ENCODE peak calls at places on chromosome 22, in eight cellular contexts. I is Peyer's patch, F is pancreas, W is heart left ventricle, A is HepG2, O is H1, K is lower lobe of right lung, S is stomach. N is an unnamed sample.
A peak's percentile ranks its signal among the peaks of the same experiment; 100 is the strongest.

GRCh38 chr22:36252754-36253522 is at the start of gene APOL1:
- DNase-seq in I (peak; percentile 64), F (no peak), W (peak; percentile 61), A (peak; percentile 63), O (no peak), K (no peak), S (peak; percentile 63), N (no peak)

GRCh38 chr22:43782448-43782847 is 29.7 kb downstream of the EFCAB6 start:
- DNase-seq in I (no peak), F (no peak), W (no peak), A (no peak), O (no peak), K (no peak), S (no peak), N (no peak)

GRCh38 chr22:49780281-49780991 is 47.2 kb downstream of the BRD1 start:
- DNase-seq in I (no peak), F (no peak), W (no peak), A (no peak), O (no peak), K (peak; percentile 55), S (no peak), N (no peak)

GRCh38 chr22:41917375-41917905 is 2.6 kb upstream of the SHISA8 start:
- DNase-seq in I (no peak), F (no peak), W (no peak), A (no peak), O (no peak), K (no peak), S (no peak), N (no peak)

GRCh38 chr22:50189849-50190181 is 4.1 kb downstream of the TRABD start:
- DNase-seq in I (no peak), F (no peak), W (no peak), A (no peak), O (no peak), K (no peak), S (no peak), N (no peak)

GRCh38 chr22:50548046-50548912 is 2.6 kb downstream of the KLHDC7B start:
- DNase-seq in I (peak; percentile 77), F (no peak), W (no peak), A (no peak), O (peak; percentile 61), K (peak; percentile 58), S (no peak), N (no peak)

GRCh38 chr22:41770715-41771452 is 29.6 kb upstream of the CCDC134 start:
- DNase-seq in I (no peak), F (no peak), W (no peak), A (no peak), O (no peak), K (no peak), S (no peak), N (no peak)

GRCh38 chr22:44369241-44369652 is 56.5 kb upstream of the SHISAL1 start:
- DNase-seq in I (no peak), F (no peak), W (no peak), A (no peak), O (peak; percentile 92), K (peak; percentile 35), S (no peak), N (no peak)

GRCh38 chr22:42684462-42685195 is 35.4 kb upstream of the CYB5R3 start:
- DNase-seq in I (no peak), F (no peak), W (no peak), A (no peak), O (no peak), K (no peak), S (no peak), N (no peak)

GRCh38 chr22:49825944-49826602 is 1.6 kb downstream of the BRD1 start:
- DNase-seq in I (peak; percentile 35), F (no peak), W (no peak), A (peak; percentile 38), O (no peak), K (peak; percentile 50), S (peak; percentile 40), N (no peak)

GRCh38 chr22:17523925-17524324 is 39.4 kb upstream of the SLC25A18 start:
- DNase-seq in I (no peak), F (no peak), W (no peak), A (no peak), O (no peak), K (no peak), S (no peak), N (no peak)

GRCh38 chr22:50665738-50666137 is 6.9 kb upstream of the SHANK3 start:
- DNase-seq in I (no peak), F (no peak), W (no peak), A (no peak), O (no peak), K (no peak), S (no peak), N (no peak)

GRCh38 chr22:23220485-23221350 is 40.4 kb downstream of the BCR start:
- DNase-seq in I (peak; percentile 52), F (no peak), W (no peak), A (no peak), O (no peak), K (peak; percentile 59), S (no peak), N (no peak)

GRCh38 chr22:35033635-35034296 is 32.2 kb upstream of the ISX start:
- DNase-seq in I (no peak), F (no peak), W (no peak), A (no peak), O (no peak), K (no peak), S (no peak), N (no peak)

GRCh38 chr22:24978308-24978707 is 25.8 kb downstream of the KIAA1671 start:
- DNase-seq in I (no peak), F (no peak), W (no peak), A (no peak), O (no peak), K (no peak), S (no peak), N (no peak)
- H3K4me1 ChIP-seq in I (no peaks in the 10 kb centered on the region), F (peaks cover 16% of the 10 kb centered on the region), W (peaks cover 36% of the 10 kb centered on the region), A (peaks cover 19% of the 10 kb centered on the region), O (peaks cover 11% of the 10 kb centered on the region), K (peaks cover 30% of the 10 kb centered on the region), S (peaks cover 21% of the 10 kb centered on the region), N (peaks cover 8% of the 10 kb centered on the region)

DNA sequence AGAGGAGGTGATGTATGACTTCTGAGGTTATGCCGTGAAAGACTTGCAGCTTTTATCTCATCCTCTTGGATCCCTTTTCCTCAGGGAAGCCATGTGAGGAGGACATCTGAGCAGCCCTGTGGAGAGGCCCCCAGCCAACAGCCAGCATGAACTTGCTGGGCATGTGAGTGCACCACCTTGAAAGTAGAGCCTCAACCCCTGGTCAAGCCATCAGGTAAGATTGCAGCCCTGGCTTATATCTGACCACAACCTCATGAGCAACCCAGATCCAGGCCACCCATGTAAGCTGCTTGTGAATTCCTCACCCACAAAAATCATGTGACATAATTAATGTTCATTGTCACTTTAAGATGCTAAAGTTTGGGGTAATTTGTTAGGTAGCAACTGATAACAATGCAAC is 121.0 kb downstream of the MIAT start:
- DNase-seq in I (no peak), F (no peak), W (no peak), A (no peak), O (no peak), K (no peak), S (no peak), N (no peak)
- TF ChIP-seq CTCF in I (no peak), F (no peak), W (no peak), A (no peak), O (no peak), K (no peak), S (no peak), N (no peak)

DNA sequence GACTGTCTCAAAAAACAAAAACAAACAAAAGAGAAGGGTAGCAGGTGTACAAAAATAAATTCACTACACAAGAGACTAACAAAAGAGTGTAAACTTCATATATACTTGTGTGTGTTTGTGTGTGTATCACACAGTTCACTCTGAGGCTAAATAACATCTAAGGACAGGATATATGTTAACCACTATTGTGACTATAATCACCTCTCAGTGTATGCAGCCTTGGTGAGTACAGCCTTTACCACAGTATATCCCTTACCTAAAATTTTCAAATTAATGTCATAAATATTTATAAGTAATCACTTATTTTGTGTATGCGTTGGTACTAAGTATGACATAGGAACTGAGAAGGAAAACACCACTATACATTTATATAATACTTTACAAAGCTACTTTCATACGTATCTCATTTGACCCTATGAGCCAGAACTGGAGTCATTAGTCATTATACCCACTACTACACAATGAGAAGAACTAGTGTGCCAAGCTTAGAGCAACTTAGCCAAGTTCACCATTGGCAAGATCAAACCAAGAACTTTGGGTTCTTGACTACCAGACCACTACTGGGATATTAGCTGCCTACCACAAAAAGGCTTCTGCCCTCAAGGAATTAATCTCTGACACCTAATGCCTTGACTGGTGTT is 116.7 kb downstream of the SGSM3 start:
- DNase-seq in I (no peak), F (no peak), W (no peak), A (no peak), O (no peak), K (no peak), S (no peak), N (no peak)
- H3K4me1 ChIP-seq in I (no peaks in the 10 kb centered on the region), F (peaks cover 9% of the 10 kb centered on the region), W (peaks cover 18% of the 10 kb centered on the region), A (peaks cover 7% of the 10 kb centered on the region), O (no peaks in the 10 kb centered on the region), K (peaks cover 52% of the 10 kb centered on the region), S (peaks cover 21% of the 10 kb centered on the region), N (peaks cover 6% of the 10 kb centered on the region)

GRCh38 chr22:45832959-45833580 is 143.9 kb downstream of the WNT7B start:
- DNase-seq in I (no peak), F (no peak), W (no peak), A (no peak), O (no peak), K (no peak), S (no peak), N (no peak)

GRCh38 chr22:45830531-45831245 is 146.3 kb downstream of the WNT7B start:
- DNase-seq in I (no peak), F (no peak), W (no peak), A (no peak), O (no peak), K (no peak), S (no peak), N (no peak)

GRCh38 chr22:45833613-45834012 is 143.3 kb downstream of the WNT7B start:
- DNase-seq in I (no peak), F (no peak), W (no peak), A (no peak), O (no peak), K (no peak), S (no peak), N (no peak)

GRCh38 chr22:45832180-45832579 is 144.8 kb downstream of the WNT7B start:
- DNase-seq in I (no peak), F (no peak), W (no peak), A (no peak), O (no peak), K (no peak), S (no peak), N (no peak)

GRCh38 chr22:45831394-45831793 is 145.6 kb downstream of the WNT7B start:
- DNase-seq in I (no peak), F (no peak), W (no peak), A (no peak), O (no peak), K (no peak), S (no peak), N (no peak)
- TF ChIP-seq CTCF in I (no peak), F (no peak), W (peak; percentile 8), A (peak; percentile 32), O (no peak), K (peak; percentile 37), S (no peak), N (no peak)